ENCODE peak calls at places on chromosome 18, in five cellular contexts. M is stimulated activated CD4-positive, alpha-beta T cell treated with anti-CD3 and anti-CD28 coated beads, Interleukin-12 subunit alpha, Interleukin-12 subunit beta, amount 100 ng/mL, for 24 hours; V is astrocyte of the spinal cord; B is GM06990; J is fibroblast of mammary gland. A is an unnamed sample.

GRCh38 chr18:7840445-7840844 is 273.3 kb downstream of the PTPRM start:
- DNase-seq in M (no peak), V (no peak), B (no peak), J (no peak), A (no peak)

GRCh38 chr18:43405097-43405496 is 127.8 kb upstream of the SYT4 start:
- DNase-seq in M (no peak), V (no peak), B (no peak), J (no peak), A (no peak)

GRCh38 chr18:3211236-3211992 is 8.4 kb downstream of the MYOM1 start:
- DNase-seq in M (no peak), V (peak), B (no peak), J (peak), A (no peak)

GRCh38 chr18:41324020-41324791 is 630.8 kb upstream of the PIK3C3 start:
- DNase-seq in M (no peak), V (no peak), B (no peak), J (no peak), A (no peak)

GRCh38 chr18:21361297-21361880 is 119.4 kb downstream of the GREB1L start:
- DNase-seq in M (no peak), V (no peak), B (no peak), J (peak), A (no peak)

GRCh38 chr18:51235011-51235789 is 37.7 kb upstream of the MEX3C start:
- DNase-seq in M (peak), V (peak), B (no peak), J (peak), A (no peak)

GRCh38 chr18:77359561-77360314 is 110.1 kb downstream of the GALR1 start:
- DNase-seq in M (no peak), V (no peak), B (no peak), J (no peak), A (no peak)

GRCh38 chr18:68220458-68220857 is 494.4 kb downstream of the TMX3 start:
- DNase-seq in M (no peak), V (no peak), B (no peak), J (no peak), A (no peak)

GRCh38 chr18:52339891-52340371 is at the start of gene DCC:
- DNase-seq in M (no peak), V (peak), B (peak), J (peak), A (no peak)

GRCh38 chr18:9296233-9297006 is 38.2 kb upstream of the TWSG1 start:
- DNase-seq in M (no peak), V (no peak), B (no peak), J (no peak), A (no peak)

GRCh38 chr18:14944838-14945237 is 196.9 kb downstream of the ANKRD30B start:
- DNase-seq in M (no peak), V (no peak), B (no peak), J (no peak), A (no peak)

GRCh38 chr18:7084080-7084765 is 33.4 kb downstream of the LAMA1 start:
- DNase-seq in M (no peak), V (no peak), B (no peak), J (peak), A (no peak)

GRCh38 chr18:24514439-24514838 is 54.0 kb downstream of the HRH4 start:
- DNase-seq in M (no peak), V (peak), B (no peak), J (peak), A (peak)

GRCh38 chr18:45588284-45588683 is 27.0 kb upstream of the SLC14A2 start:
- DNase-seq in M (no peak), V (peak), B (no peak), J (peak), A (no peak)

GRCh38 chr18:54995421-54995820 is 36.2 kb upstream of the CCDC68 start:
- DNase-seq in M (no peak), V (no peak), B (no peak), J (no peak), A (no peak)

GRCh38 chr18:48818329-48819254 is 132.2 kb downstream of the SMAD7 start:
- DNase-seq in M (no peak), V (no peak), B (no peak), J (no peak), A (no peak)

GRCh38 chr18:79905993-79906392 is 45.5 kb downstream of the SLC66A2 start:
- DNase-seq in M (no peak), V (no peak), B (no peak), J (no peak), A (no peak)

GRCh38 chr18:11387880-11388279 is 221.5 kb upstream of the SLC35G4 start:
- DNase-seq in M (no peak), V (no peak), B (no peak), J (peak), A (peak)

GRCh38 chr18:52979888-52980287 is 639.9 kb downstream of the DCC start:
- DNase-seq in M (no peak), V (no peak), B (no peak), J (no peak), A (no peak)

GRCh38 chr18:75167759-75168211 is 41.2 kb downstream of the PTGR3 start:
- DNase-seq in M (no peak), V (peak), B (no peak), J (no peak), A (no peak)

GRCh38 chr18:71398530-71398929 is 1109.7 kb downstream of the SOCS6 start:
- DNase-seq in M (no peak), V (peak), B (no peak), J (no peak), A (no peak)

GRCh38 chr18:8375899-8376512 is 233.2 kb upstream of the RAB12 start:
- DNase-seq in M (no peak), V (no peak), B (no peak), J (no peak), A (no peak)

GRCh38 chr18:36196239-36196995 is 9.1 kb downstream of the MOCOS start:
- DNase-seq in M (no peak), V (no peak), B (no peak), J (no peak), A (no peak)

GRCh38 chr18:73881396-73881795 is 266.2 kb downstream of the FBXO15 start:
- DNase-seq in M (no peak), V (no peak), B (no peak), J (peak), A (no peak)

GRCh38 chr18:71239111-71239624 is 950.3 kb downstream of the SOCS6 start:
- DNase-seq in M (no peak), V (no peak), B (no peak), J (no peak), A (no peak)

GRCh38 chr18:68054669-68055068 is 538.1 kb upstream of the DSEL start:
- DNase-seq in M (no peak), V (no peak), B (no peak), J (no peak), A (no peak)